ENCODE peak calls at places on chromosomes 6 and 20, in seven cellular contexts. J is AG08396; G is KBM-7; C is CD8-positive, alpha-beta T cell; Y is Calu3; L is left lung; D is bronchial epithelial cell. T is an unnamed sample.

GRCh38 chr6:166483026-166483425 is 100.3 kb upstream of the MPC1 start:
- DNase-seq in G (no peak), Y (no peak), L (no peak), D (no peak), J (no peak), C (no peak), T (no peak)

GRCh38 chr6:80771941-80772340 is 665.5 kb downstream of the BCKDHB start:
- DNase-seq in D (peak; percentile 20), J (peak; percentile 15), L (no peak), G (peak; percentile 1), C (no peak), Y (no peak), T (peak; percentile 44)

GRCh38 chr20:33554914-33555420 is 65.1 kb downstream of the CBFA2T2 start:
- DNase-seq in Y (peak; percentile 51), D (peak; percentile 96), L (no peak), J (peak; percentile 88), C (no peak), G (peak; percentile 12), T (peak; percentile 91)

GRCh38 chr6:133741375-133741861 is 147.5 kb upstream of the TCF21 start:
- DNase-seq in C (no peak), Y (no peak), G (no peak), J (no peak), D (peak; percentile 69), L (no peak), T (no peak)

GRCh38 chr6:29887819-29888581 is 54.3 kb upstream of the HLA-A start:
- DNase-seq in C (peak; percentile 85), J (peak; percentile 70), D (peak; percentile 13), L (peak; percentile 90), G (peak; percentile 40), Y (peak; percentile 77), T (peak; percentile 89)

GRCh38 chr6:146968041-146968760 is 236.0 kb upstream of the STXBP5 start:
- DNase-seq in J (peak; percentile 16), D (peak; percentile 92), L (no peak), Y (no peak), G (no peak), C (no peak), T (peak; percentile 21)

GRCh38 chr6:157592980-157593379 is 212.0 kb downstream of the ZDHHC14 start:
- DNase-seq in D (no peak), L (no peak), Y (no peak), G (no peak), C (no peak), J (no peak), T (no peak)

GRCh38 chr20:34042286-34042685 is 48.6 kb downstream of the RALY start:
- DNase-seq in J (no peak), D (no peak), L (no peak), G (no peak), Y (no peak), C (no peak), T (no peak)

GRCh38 chr6:89037156-89037900 is 43.2 kb upstream of the PNRC1 start:
- DNase-seq in Y (no peak), J (no peak), C (no peak), L (peak; percentile 60), D (peak; percentile 89), G (no peak), T (peak; percentile 34)

GRCh38 chr6:101876431-101876830 is 482.9 kb downstream of the GRIK2 start:
- DNase-seq in L (no peak), J (no peak), G (no peak), Y (no peak), D (no peak), C (no peak), T (no peak)

GRCh38 chr20:22055981-22056380 is 350.5 kb downstream of the PAX1 start:
- DNase-seq in D (no peak), C (no peak), G (no peak), L (no peak), Y (no peak), J (no peak), T (no peak)

GRCh38 chr20:5621305-5621704 is 128.9 kb upstream of the SHLD1 start:
- DNase-seq in C (no peak), J (no peak), L (no peak), Y (no peak), D (no peak), G (no peak), T (peak; percentile 26)

GRCh38 chr20:37994512-37994911 is 38.7 kb downstream of the TTI1 start:
- DNase-seq in D (peak; percentile 91), C (no peak), L (peak; percentile 63), J (peak; percentile 46), G (no peak), Y (peak; percentile 20), T (peak; percentile 69)

GRCh38 chr6:170287371-170287876 is 3.5 kb downstream of the DLL1 start:
- DNase-seq in C (peak; percentile 46), D (no peak), J (no peak), G (no peak), Y (no peak), L (no peak), T (no peak)

GRCh38 chr6:17167327-17167979 is 65.6 kb downstream of the STMND1 start:
- DNase-seq in C (no peak), G (peak; percentile 38), Y (peak; percentile 66), L (no peak), J (peak; percentile 29), D (peak; percentile 73), T (peak; percentile 69)

GRCh38 chr6:3740551-3741476 is 10.7 kb downstream of the PXDC1 start:
- DNase-seq in Y (no peak), L (no peak), G (no peak), C (no peak), J (no peak), D (no peak), T (no peak)

GRCh38 chr6:158002951-158003853 is 21.5 kb downstream of the SYNJ2 start:
- DNase-seq in J (peak; percentile 76), L (peak; percentile 64), C (no peak), Y (peak; percentile 44), G (peak; percentile 51), D (no peak), T (peak; percentile 64)

GRCh38 chr6:110683236-110683635 is 132.0 kb downstream of the CDK19 start:
- DNase-seq in G (no peak), J (no peak), Y (no peak), L (no peak), C (no peak), D (no peak), T (no peak)

GRCh38 chr6:87742106-87742505 is 40.1 kb upstream of the AKIRIN2 start:
- DNase-seq in G (peak; percentile 84), L (peak; percentile 81), D (no peak), J (no peak), C (peak; percentile 60), Y (no peak), T (no peak)

GRCh38 chr6:17096657-17097056 is 5.2 kb upstream of the STMND1 start:
- DNase-seq in C (no peak), J (no peak), L (no peak), G (no peak), Y (no peak), D (no peak), T (peak; percentile 28)

GRCh38 chr20:3183896-3184295 is 10.5 kb upstream of the LZTS3 start:
- DNase-seq in C (no peak), Y (no peak), L (no peak), D (peak; percentile 65), G (no peak), J (no peak), T (no peak)

GRCh38 chr6:64010010-64010409 is 374.4 kb downstream of the PHF3 start:
- DNase-seq in G (no peak), Y (no peak), D (no peak), C (no peak), L (no peak), J (no peak), T (no peak)

GRCh38 chr6:107618672-107619071 is 128.8 kb downstream of the SOBP start:
- DNase-seq in J (no peak), L (no peak), G (no peak), D (no peak), Y (no peak), C (peak; percentile 74), T (no peak)

GRCh38 chr20:35907017-35907685 is 47.2 kb downstream of the SCAND1 start:
- DNase-seq in J (no peak), G (no peak), L (no peak), D (no peak), Y (no peak), C (no peak), T (no peak)

GRCh38 chr6:73943930-73944652 is 248.1 kb downstream of the CD109 start:
- DNase-seq in L (no peak), G (no peak), C (no peak), Y (no peak), J (no peak), D (no peak), T (no peak)

GRCh38 chr20:31669876-31670275 is 32.2 kb downstream of the COX4I2 start:
- DNase-seq in C (no peak), D (no peak), Y (no peak), L (no peak), G (no peak), J (no peak), T (no peak)

GRCh38 chr6:5950448-5950847 is 56.3 kb downstream of the NRN1 start:
- DNase-seq in G (peak; percentile 70), C (no peak), J (no peak), L (no peak), Y (peak; percentile 10), D (peak; percentile 4), T (no peak)

GRCh38 chr20:45347297-45347935 is 808 bp downstream of the SDC4 start:
- DNase-seq in D (no peak), C (no peak), G (no peak), Y (no peak), J (no peak), L (no peak), T (no peak)

GRCh38 chr20:11807070-11807741 is 110.5 kb upstream of the BTBD3 start:
- DNase-seq in G (no peak), J (peak; percentile 79), C (no peak), D (peak; percentile 69), Y (no peak), L (no peak), T (no peak)

GRCh38 chr20:25205277-25206062 is 10.0 kb downstream of the ENTPD6 start:
- DNase-seq in D (no peak), C (peak; percentile 38), L (no peak), G (no peak), J (no peak), Y (no peak), T (no peak)

GRCh38 chr6:101090281-101090680 is 209.2 kb upstream of the ASCC3 start:
- DNase-seq in Y (no peak), L (no peak), J (no peak), D (peak; percentile 57), G (no peak), C (no peak), T (no peak)

GRCh38 chr6:55704421-55704820 is 125.4 kb upstream of the HMGCLL1 start:
- DNase-seq in G (no peak), J (peak; percentile 15), C (no peak), D (peak; percentile 96), Y (no peak), L (no peak), T (no peak)

GRCh38 chr20:62575976-62576722 is 66.2 kb upstream of the SLCO4A1 start:
- DNase-seq in Y (no peak), D (no peak), L (no peak), C (no peak), G (no peak), J (no peak), T (no peak)

GRCh38 chr20:47360489-47361267 is 4.2 kb upstream of the ZMYND8 start:
- DNase-seq in G (peak; percentile 98), L (peak; percentile 76), C (no peak), D (peak; percentile 81), J (peak; percentile 63), Y (peak; percentile 90), T (peak; percentile 85)

GRCh38 chr20:47642624-47643023 is 140.9 kb downstream of the NCOA3 start:
- DNase-seq in C (no peak), J (no peak), D (no peak), Y (no peak), G (no peak), L (no peak), T (no peak)

GRCh38 chr6:150592377-150592995 is 7.2 kb upstream of the PLEKHG1 start:
- DNase-seq in C (no peak), Y (no peak), D (no peak), G (no peak), J (no peak), L (no peak), T (peak; percentile 32)

GRCh38 chr6:34650823-34651222 is 45.7 kb downstream of the ILRUN start:
- DNase-seq in J (no peak), C (no peak), G (no peak), D (no peak), L (no peak), Y (no peak), T (no peak)

GRCh38 chr6:160102956-160103824 is 18.4 kb upstream of the SLC22A1 start:
- DNase-seq in G (peak; percentile 73), L (no peak), D (peak; percentile 22), C (no peak), J (peak; percentile 62), Y (peak; percentile 26), T (no peak)